ENCODE peak calls at places on chromosome 22, in four cellular contexts. M is psoas muscle, O is endothelial cell of umbilical vein, H is thoracic aorta. R is an unnamed sample.

GRCh38 chr22:19359554-19360299 is 68.2 kb upstream of the CLTCL1 start:
- DNase-seq in H (no peak), M (no peak), O (no peak), R (no peak)

GRCh38 chr22:41369089-41369745 is 12.5 kb upstream of the TEF start:
- DNase-seq in O (no peak), H (no peak), M (peak), R (no peak)

GRCh38 chr22:47740109-47740805 is 977.8 kb downstream of the TBC1D22A start:
- DNase-seq in H (no peak), O (no peak), M (no peak), R (no peak)

GRCh38 chr22:30167327-30167726 is 79.2 kb downstream of the LIF start:
- DNase-seq in O (no peak), H (no peak), M (no peak), R (no peak)

GRCh38 chr22:39290248-39290720 is 29.1 kb downstream of the RPL3 start:
- DNase-seq in H (no peak), M (no peak), O (no peak), R (no peak)

GRCh38 chr22:39514373-39514973 is 5.9 kb upstream of the ATF4 start:
- DNase-seq in O (peak), M (no peak), H (no peak), R (no peak)

GRCh38 chr22:37192232-37192631 is 4.2 kb upstream of the C1QTNF6 start:
- DNase-seq in O (no peak), M (no peak), H (no peak), R (no peak)

GRCh38 chr22:20131593-20131855 is at the start of gene ZDHHC8:
- DNase-seq in M (no peak), H (no peak), O (no peak), R (peak)

GRCh38 chr22:37679670-37680069 is 4.2 kb downstream of the LGALS1 start:
- DNase-seq in O (no peak), H (no peak), M (no peak), R (no peak)

GRCh38 chr22:49689858-49690257 is 137.8 kb downstream of the BRD1 start:
- DNase-seq in M (no peak), O (no peak), H (no peak), R (no peak)

DNA sequence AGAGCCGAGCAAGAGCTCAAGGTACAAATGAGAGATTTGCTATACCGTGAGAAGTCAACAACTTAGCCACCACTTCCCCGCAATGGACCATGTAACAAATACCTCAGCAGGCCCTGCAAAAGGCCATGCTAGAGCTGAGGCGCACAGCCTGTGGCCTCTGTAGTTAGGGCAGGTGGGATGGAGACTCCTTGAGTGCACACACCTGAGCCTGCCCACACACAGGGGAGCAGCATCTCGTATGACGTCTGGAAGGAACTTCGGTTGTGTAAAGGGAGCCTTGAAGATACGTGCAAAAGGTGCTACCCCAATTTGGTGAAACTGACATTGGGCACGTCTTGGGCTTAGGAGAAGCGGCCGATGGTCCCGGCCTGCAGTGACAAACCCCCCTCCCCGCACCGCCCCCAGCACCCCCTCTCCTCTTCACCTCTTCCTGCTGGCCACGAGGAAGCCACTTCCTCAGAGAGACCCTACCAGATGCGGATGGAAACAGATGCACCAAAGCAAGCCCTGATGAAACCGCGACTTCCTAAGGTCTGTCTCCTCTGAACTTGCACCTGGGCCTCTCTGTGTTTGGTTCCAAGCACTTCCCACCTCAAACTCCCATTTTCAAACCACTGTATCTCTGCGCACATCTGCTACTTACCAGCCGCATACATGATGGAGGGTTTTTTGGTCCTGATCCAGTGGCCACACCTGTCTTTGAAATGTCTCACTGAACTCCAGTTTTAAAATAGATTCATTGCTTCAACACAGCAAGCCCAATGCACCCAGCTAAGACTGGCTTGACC is 10.6 kb downstream of the CDPF1 start:
- DNase-seq in M (no peak), O (no peak), H (no peak), R (no peak)
- H3K4me3 ChIP-seq in M (no peak), O (no peak), H (no peak), R (no peak)

GRCh38 chr22:24155597-24156145 is 25.6 kb upstream of the SUSD2 start:
- DNase-seq in O (peak), H (no peak), M (peak), R (peak)
- TF ChIP-seq CTCF in O (peak), H (peak), M (peak), R (peak)

DNA sequence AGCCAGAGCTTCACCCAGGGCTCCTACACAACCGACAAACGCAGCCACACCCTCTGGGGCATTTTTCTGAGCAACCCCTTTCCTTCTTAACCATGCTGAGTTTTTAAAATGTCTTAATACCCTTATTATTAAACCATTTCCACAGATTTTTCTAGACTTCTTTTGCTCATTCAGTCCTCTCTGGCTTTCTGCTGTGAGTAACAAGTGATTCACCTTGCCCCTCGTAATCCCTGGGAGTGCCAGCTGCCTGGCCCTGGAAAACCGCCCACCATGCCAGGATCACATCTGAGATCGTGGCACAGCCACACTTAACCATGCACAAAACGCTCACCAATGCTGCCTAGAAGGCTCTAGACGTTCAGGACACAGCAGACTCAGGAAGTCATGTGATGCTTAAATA is 25.4 kb downstream of the YPEL1 start:
- DNase-seq in H (no peak), M (no peak), O (no peak), R (no peak)
- H3K4me3 ChIP-seq in H (no peak), M (no peak), O (no peak), R (no peak)

GRCh38 chr22:17537155-17537554 is 26.1 kb upstream of the SLC25A18 start:
- DNase-seq in O (no peak), M (no peak), H (no peak), R (no peak)
- TF ChIP-seq CTCF in O (no peak), M (no peak), H (no peak), R (no peak)

GRCh38 chr22:32806296-32806695 is 4.8 kb downstream of the TIMP3 start:
- DNase-seq in M (no peak), H (no peak), O (no peak), R (peak)
- H3K4me3 ChIP-seq in M (no peak), H (no peak), O (no peak), R (peak)